ENCODE peak calls at places on chromosomes 5 and 9, in ten cellular contexts. One of them, this sample, is unnamed.

GRCh38 chr9:109912082-109912581 is 132.1 kb downstream of the PALM2AKAP2 start:
- DNase-seq in psoas muscle: no peak
- DNase-seq in heart left ventricle: peak
- DNase-seq in AG04450: peak
- DNase-seq in A549: no peak
- DNase-seq in Peyer's patch: no peak
- DNase-seq in prostate gland: no peak
- DNase-seq in aorta: no peak
- DNase-seq in MM.1S: no peak
- DNase-seq in upper lobe of right lung: no peak
- DNase-seq in this sample: no peak

GRCh38 chr9:99823392-99824377 is 2.0 kb downstream of the NR4A3 start:
- DNase-seq in psoas muscle: peak
- DNase-seq in heart left ventricle: peak
- DNase-seq in AG04450: no peak
- DNase-seq in A549: peak
- DNase-seq in Peyer's patch: peak
- DNase-seq in prostate gland: peak
- DNase-seq in aorta: peak
- DNase-seq in MM.1S: peak
- DNase-seq in upper lobe of right lung: peak
- DNase-seq in this sample: peak

GRCh38 chr5:67166460-67166871 is 30.1 kb downstream of the CD180 start:
- DNase-seq in psoas muscle: peak
- DNase-seq in heart left ventricle: peak
- DNase-seq in AG04450: no peak
- DNase-seq in A549: peak
- DNase-seq in Peyer's patch: peak
- DNase-seq in prostate gland: no peak
- DNase-seq in aorta: peak
- DNase-seq in MM.1S: no peak
- DNase-seq in upper lobe of right lung: peak
- DNase-seq in this sample: no peak

GRCh38 chr9:128688501-128689292 is at the start of gene SET:
- DNase-seq in psoas muscle: peak
- DNase-seq in heart left ventricle: peak
- DNase-seq in AG04450: peak
- DNase-seq in A549: peak
- DNase-seq in Peyer's patch: peak
- DNase-seq in prostate gland: peak
- DNase-seq in aorta: peak
- DNase-seq in MM.1S: peak
- DNase-seq in upper lobe of right lung: peak
- DNase-seq in this sample: peak

GRCh38 chr5:151585970-151586369 is 5.2 kb downstream of the FAT2 start:
- DNase-seq in psoas muscle: peak
- DNase-seq in heart left ventricle: peak
- DNase-seq in AG04450: no peak
- DNase-seq in A549: no peak
- DNase-seq in Peyer's patch: no peak
- DNase-seq in prostate gland: peak
- DNase-seq in aorta: no peak
- DNase-seq in MM.1S: no peak
- DNase-seq in upper lobe of right lung: no peak
- DNase-seq in this sample: no peak

GRCh38 chr5:50965621-50966362 is 299.4 kb downstream of the PARP8 start:
- DNase-seq in psoas muscle: no peak
- DNase-seq in heart left ventricle: no peak
- DNase-seq in AG04450: no peak
- DNase-seq in A549: no peak
- DNase-seq in Peyer's patch: no peak
- DNase-seq in prostate gland: no peak
- DNase-seq in aorta: no peak
- DNase-seq in MM.1S: no peak
- DNase-seq in upper lobe of right lung: no peak
- DNase-seq in this sample: no peak

GRCh38 chr9:76687861-76688374 is 76.3 kb upstream of the PCA3 start:
- DNase-seq in psoas muscle: no peak
- DNase-seq in heart left ventricle: no peak
- DNase-seq in AG04450: no peak
- DNase-seq in A549: no peak
- DNase-seq in Peyer's patch: no peak
- DNase-seq in prostate gland: no peak
- DNase-seq in aorta: no peak
- DNase-seq in MM.1S: no peak
- DNase-seq in upper lobe of right lung: no peak
- DNase-seq in this sample: no peak

GRCh38 chr9:127562841-127563523 is 49.1 kb upstream of the STXBP1 start:
- DNase-seq in psoas muscle: no peak
- DNase-seq in heart left ventricle: no peak
- DNase-seq in AG04450: no peak
- DNase-seq in A549: peak
- DNase-seq in Peyer's patch: no peak
- DNase-seq in prostate gland: no peak
- DNase-seq in aorta: peak
- DNase-seq in MM.1S: no peak
- DNase-seq in upper lobe of right lung: peak
- DNase-seq in this sample: no peak

GRCh38 chr5:169762338-169763095 is 125.4 kb downstream of the DOCK2 start:
- DNase-seq in psoas muscle: no peak
- DNase-seq in heart left ventricle: no peak
- DNase-seq in AG04450: no peak
- DNase-seq in A549: no peak
- DNase-seq in Peyer's patch: no peak
- DNase-seq in prostate gland: no peak
- DNase-seq in aorta: no peak
- DNase-seq in MM.1S: no peak
- DNase-seq in upper lobe of right lung: no peak
- DNase-seq in this sample: no peak

GRCh38 chr5:68932830-68933434 is 160.9 kb upstream of the SLC30A5 start:
- DNase-seq in psoas muscle: no peak
- DNase-seq in heart left ventricle: no peak
- DNase-seq in AG04450: no peak
- DNase-seq in A549: no peak
- DNase-seq in Peyer's patch: no peak
- DNase-seq in prostate gland: no peak
- DNase-seq in aorta: no peak
- DNase-seq in MM.1S: no peak
- DNase-seq in upper lobe of right lung: no peak
- DNase-seq in this sample: peak

GRCh38 chr9:28801144-28801799 is 1228.0 kb upstream of the C9orf72 start:
- DNase-seq in psoas muscle: no peak
- DNase-seq in heart left ventricle: no peak
- DNase-seq in AG04450: no peak
- DNase-seq in A549: no peak
- DNase-seq in Peyer's patch: no peak
- DNase-seq in prostate gland: no peak
- DNase-seq in aorta: no peak
- DNase-seq in MM.1S: no peak
- DNase-seq in upper lobe of right lung: no peak
- DNase-seq in this sample: no peak

DNA sequence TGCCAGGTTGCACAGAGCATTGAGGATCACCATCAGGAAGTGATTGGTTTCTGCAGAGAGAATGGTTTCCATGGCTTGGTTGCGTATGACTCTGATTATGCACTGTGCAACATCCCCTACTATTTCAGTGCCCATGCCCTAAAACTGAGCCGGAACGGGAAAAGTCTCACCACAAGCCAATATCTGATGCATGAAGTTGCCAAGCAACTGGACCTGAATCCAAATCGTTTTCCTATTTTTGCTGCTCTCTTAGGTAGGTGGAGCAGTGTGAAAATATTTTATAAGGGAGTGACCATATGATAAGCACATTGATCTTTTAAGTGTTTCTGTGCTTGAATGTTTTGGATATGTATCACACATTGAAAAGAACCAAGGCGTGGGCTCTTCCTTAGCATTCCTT is 17.8 kb upstream of the FAM120AOS start:
- DNase-seq in psoas muscle: no peak
- DNase-seq in heart left ventricle: no peak
- DNase-seq in AG04450: no peak
- DNase-seq in A549: no peak
- DNase-seq in Peyer's patch: no peak
- DNase-seq in prostate gland: no peak
- DNase-seq in aorta: no peak
- DNase-seq in MM.1S: no peak
- DNase-seq in upper lobe of right lung: no peak
- DNase-seq in this sample: no peak
- H3K4me3 ChIP-seq in psoas muscle: no peak
- H3K4me3 ChIP-seq in heart left ventricle: no peak
- H3K4me3 ChIP-seq in AG04450: no peak
- H3K4me3 ChIP-seq in A549: no peak
- H3K4me3 ChIP-seq in Peyer's patch: no peak
- H3K4me3 ChIP-seq in prostate gland: no peak
- H3K4me3 ChIP-seq in aorta: no peak
- H3K4me3 ChIP-seq in MM.1S: no peak
- H3K4me3 ChIP-seq in upper lobe of right lung: no peak
- H3K4me3 ChIP-seq in this sample: no peak

GRCh38 chr9:124770359-124771020 is 621 bp downstream of the NR6A1 start:
- DNase-seq in psoas muscle: peak
- DNase-seq in heart left ventricle: peak
- DNase-seq in AG04450: no peak
- DNase-seq in A549: peak
- DNase-seq in Peyer's patch: peak
- DNase-seq in prostate gland: peak
- DNase-seq in aorta: peak
- DNase-seq in MM.1S: peak
- DNase-seq in upper lobe of right lung: no peak
- DNase-seq in this sample: peak
- H3K4me3 ChIP-seq in psoas muscle: peak
- H3K4me3 ChIP-seq in heart left ventricle: peak
- H3K4me3 ChIP-seq in AG04450: peak
- H3K4me3 ChIP-seq in A549: peak
- H3K4me3 ChIP-seq in Peyer's patch: peak
- H3K4me3 ChIP-seq in prostate gland: peak
- H3K4me3 ChIP-seq in aorta: peak
- H3K4me3 ChIP-seq in MM.1S: peak
- H3K4me3 ChIP-seq in upper lobe of right lung: peak
- H3K4me3 ChIP-seq in this sample: peak

DNA sequence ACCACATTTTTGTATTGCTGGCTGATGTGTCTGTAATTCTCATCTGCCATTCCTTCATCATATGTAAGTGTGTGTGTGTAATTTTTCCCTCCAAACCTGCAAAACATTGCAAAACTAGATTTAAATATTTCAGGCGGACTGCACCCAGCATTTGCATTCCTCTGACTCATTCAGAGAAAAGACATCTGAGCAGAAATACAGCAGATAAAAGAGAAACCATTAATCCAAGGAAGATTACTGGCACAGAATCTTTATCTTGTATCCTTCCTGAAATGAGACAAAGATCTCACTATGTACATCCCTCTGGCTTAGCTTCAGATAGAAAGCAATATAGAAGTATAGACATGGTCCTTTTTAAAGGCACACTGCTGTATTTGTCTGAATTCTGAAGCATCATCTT is 275.3 kb downstream of the TMEM38B start:
- DNase-seq in psoas muscle: no peak
- DNase-seq in heart left ventricle: no peak
- DNase-seq in AG04450: no peak
- DNase-seq in A549: no peak
- DNase-seq in Peyer's patch: no peak
- DNase-seq in prostate gland: no peak
- DNase-seq in aorta: no peak
- DNase-seq in MM.1S: no peak
- DNase-seq in upper lobe of right lung: no peak
- DNase-seq in this sample: no peak
- H3K4me3 ChIP-seq in psoas muscle: no peak
- H3K4me3 ChIP-seq in heart left ventricle: no peak
- H3K4me3 ChIP-seq in AG04450: no peak
- H3K4me3 ChIP-seq in A549: no peak
- H3K4me3 ChIP-seq in Peyer's patch: no peak
- H3K4me3 ChIP-seq in prostate gland: no peak
- H3K4me3 ChIP-seq in aorta: no peak
- H3K4me3 ChIP-seq in MM.1S: no peak
- H3K4me3 ChIP-seq in upper lobe of right lung: no peak
- H3K4me3 ChIP-seq in this sample: no peak

GRCh38 chr9:91700475-91700874 is 249.6 kb downstream of the ROR2 start:
- DNase-seq in psoas muscle: no peak
- DNase-seq in heart left ventricle: no peak
- DNase-seq in AG04450: no peak
- DNase-seq in A549: no peak
- DNase-seq in Peyer's patch: no peak
- DNase-seq in prostate gland: no peak
- DNase-seq in aorta: no peak
- DNase-seq in MM.1S: no peak
- DNase-seq in upper lobe of right lung: no peak
- DNase-seq in this sample: no peak
- H3K4me3 ChIP-seq in psoas muscle: no peak
- H3K4me3 ChIP-seq in heart left ventricle: no peak
- H3K4me3 ChIP-seq in AG04450: no peak
- H3K4me3 ChIP-seq in A549: no peak
- H3K4me3 ChIP-seq in Peyer's patch: no peak
- H3K4me3 ChIP-seq in prostate gland: no peak
- H3K4me3 ChIP-seq in aorta: no peak
- H3K4me3 ChIP-seq in MM.1S: no peak
- H3K4me3 ChIP-seq in upper lobe of right lung: no peak
- H3K4me3 ChIP-seq in this sample: no peak

DNA sequence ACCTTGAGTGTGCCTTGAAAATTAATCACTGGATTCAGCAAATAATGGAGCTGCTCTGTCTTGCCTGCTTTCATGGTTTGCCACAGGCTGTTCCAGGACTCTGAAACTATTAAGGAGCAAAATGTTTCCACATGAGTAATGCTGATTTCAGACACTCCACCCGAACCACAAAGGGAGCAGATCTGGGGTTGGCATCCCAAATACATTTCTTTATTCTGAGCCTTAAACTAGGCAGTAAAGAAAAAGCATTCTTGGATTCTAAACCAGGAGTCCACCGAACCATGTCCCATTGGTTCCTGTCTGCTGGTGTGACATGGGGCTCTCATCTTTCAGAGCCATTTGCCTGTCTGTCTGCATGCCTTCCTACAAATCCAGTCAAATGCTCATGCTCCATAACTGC is 10.1 kb upstream of the C1QTNF3 start:
- DNase-seq in psoas muscle: no peak
- DNase-seq in heart left ventricle: no peak
- DNase-seq in AG04450: peak
- DNase-seq in A549: no peak
- DNase-seq in Peyer's patch: no peak
- DNase-seq in prostate gland: no peak
- DNase-seq in aorta: no peak
- DNase-seq in MM.1S: no peak
- DNase-seq in upper lobe of right lung: no peak
- DNase-seq in this sample: no peak
- H3K4me3 ChIP-seq in psoas muscle: no peak
- H3K4me3 ChIP-seq in heart left ventricle: no peak
- H3K4me3 ChIP-seq in AG04450: no peak
- H3K4me3 ChIP-seq in A549: no peak
- H3K4me3 ChIP-seq in Peyer's patch: no peak
- H3K4me3 ChIP-seq in prostate gland: no peak
- H3K4me3 ChIP-seq in aorta: no peak
- H3K4me3 ChIP-seq in MM.1S: no peak
- H3K4me3 ChIP-seq in upper lobe of right lung: no peak
- H3K4me3 ChIP-seq in this sample: no peak

DNA sequence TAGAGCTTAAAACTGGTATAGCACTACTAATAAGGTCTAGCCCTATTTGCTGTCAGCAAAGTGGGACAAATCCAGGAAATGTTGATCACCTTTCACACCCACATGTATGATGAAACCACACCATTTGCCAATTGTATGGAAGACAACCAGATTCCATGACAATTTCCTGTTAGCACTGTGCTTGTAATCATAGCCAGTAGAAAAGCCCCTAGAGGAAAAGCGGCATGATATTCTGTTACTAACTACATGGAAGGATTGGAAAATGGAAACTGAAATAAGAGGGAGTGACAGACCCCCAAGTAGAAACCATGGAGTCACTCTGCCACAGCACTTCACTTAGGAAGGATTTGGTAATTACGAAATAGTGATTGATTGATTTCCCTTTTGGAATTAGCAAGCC is 923 bp downstream of the SPATA6L start:
- DNase-seq in psoas muscle: no peak
- DNase-seq in heart left ventricle: no peak
- DNase-seq in AG04450: no peak
- DNase-seq in A549: no peak
- DNase-seq in Peyer's patch: no peak
- DNase-seq in prostate gland: no peak
- DNase-seq in aorta: no peak
- DNase-seq in MM.1S: no peak
- DNase-seq in upper lobe of right lung: no peak
- DNase-seq in this sample: no peak
- H3K4me3 ChIP-seq in psoas muscle: peak
- H3K4me3 ChIP-seq in heart left ventricle: no peak
- H3K4me3 ChIP-seq in AG04450: no peak
- H3K4me3 ChIP-seq in A549: peak
- H3K4me3 ChIP-seq in Peyer's patch: peak
- H3K4me3 ChIP-seq in prostate gland: peak
- H3K4me3 ChIP-seq in aorta: no peak
- H3K4me3 ChIP-seq in MM.1S: no peak
- H3K4me3 ChIP-seq in upper lobe of right lung: peak
- H3K4me3 ChIP-seq in this sample: no peak